ENCODE peak calls at places on chromosomes 7 and 10, in ten cellular contexts. H, F, I, J, Q, Y, W, U, A and R are unnamed samples.

GRCh38 chr7:129100827-129101166 is 43.7 kb upstream of the TSPAN33 start:
- DNase-seq in H (no peak), F (no peak), I (no peak), J (no peak), Q (no peak), Y (no peak), W (no peak), U (no peak), A (no peak), R (no peak)

GRCh38 chr7:35185908-35186731 is 67.8 kb downstream of the TBX20 start:
- DNase-seq in H (peak; percentile 72), F (peak; percentile 48), I (peak; percentile 32), J (no peak), Q (peak; percentile 75), Y (no peak), W (peak; percentile 10), U (peak; percentile 82), A (peak; percentile 26), R (peak; percentile 78)

GRCh38 chr10:14074062-14074884 is 256.5 kb downstream of the FRMD4A start:
- DNase-seq in H (peak; percentile 100), F (no peak), I (peak; percentile 99), J (peak; percentile 57), Q (peak; percentile 28), Y (no peak), W (peak; percentile 79), U (peak; percentile 78), A (no peak), R (no peak)

GRCh38 chr7:3020416-3020815 is 23.3 kb downstream of the CARD11 start:
- DNase-seq in H (no peak), F (no peak), I (no peak), J (no peak), Q (no peak), Y (no peak), W (no peak), U (no peak), A (no peak), R (no peak)

GRCh38 chr10:78985973-78986372 is 82.8 kb upstream of the ZMIZ1 start:
- DNase-seq in H (peak; percentile 68), F (no peak), I (no peak), J (no peak), Q (no peak), Y (no peak), W (no peak), U (no peak), A (no peak), R (no peak)

GRCh38 chr10:62814901-62815372 is 1.2 kb downstream of the EGR2 start:
- DNase-seq in H (peak; percentile 10), F (no peak), I (no peak), J (no peak), Q (no peak), Y (no peak), W (no peak), U (no peak), A (no peak), R (no peak)

GRCh38 chr7:150968698-150969482 is 9.2 kb downstream of the KCNH2 start:
- DNase-seq in H (no peak), F (no peak), I (no peak), J (peak; percentile 15), Q (no peak), Y (no peak), W (no peak), U (peak; percentile 38), A (no peak), R (no peak)

GRCh38 chr7:88480901-88481300 is 174.2 kb upstream of the STEAP4 start:
- DNase-seq in H (no peak), F (peak; percentile 26), I (no peak), J (no peak), Q (no peak), Y (no peak), W (no peak), U (peak; percentile 1), A (no peak), R (no peak)

GRCh38 chr10:99331207-99331803 is 2.1 kb downstream of the CNNM1 start:
- DNase-seq in H (peak; percentile 48), F (no peak), I (no peak), J (no peak), Q (peak; percentile 71), Y (no peak), W (no peak), U (no peak), A (no peak), R (no peak)

GRCh38 chr7:139242741-139243281 is 11.8 kb downstream of the UBN2 start:
- DNase-seq in H (peak; percentile 40), F (no peak), I (peak; percentile 66), J (no peak), Q (no peak), Y (no peak), W (no peak), U (no peak), A (no peak), R (no peak)